ENCODE peak calls at places on chromosomes 1 and 21, in four cellular contexts. S, R, N and V are unnamed samples.

GRCh38 chr21:46604975-46605758 is at the start of gene S100B:
- DNase-seq in S (no peak), R (no peak), N (no peak), V (no peak)

GRCh38 chr1:910881-911721 is 12.6 kb upstream of the SAMD11 start:
- DNase-seq in S (peak), R (peak), N (no peak), V (no peak)

GRCh38 chr1:22547186-22547817 is 16.0 kb upstream of the EPHA8 start:
- DNase-seq in S (no peak), R (no peak), N (no peak), V (no peak)

GRCh38 chr1:170665625-170666024 is 1.7 kb downstream of the PRRX1 start:
- DNase-seq in S (no peak), R (no peak), N (no peak), V (no peak)

GRCh38 chr1:181737056-181737455 is 253.7 kb downstream of the CACNA1E start:
- DNase-seq in S (no peak), R (no peak), N (no peak), V (no peak)

GRCh38 chr1:89608627-89609338 is 24.1 kb upstream of the LRRC8C start:
- DNase-seq in S (no peak), R (no peak), N (no peak), V (peak)

GRCh38 chr1:208910161-208910560 is 666.0 kb upstream of the PLXNA2 start:
- DNase-seq in S (no peak), R (no peak), N (no peak), V (no peak)

GRCh38 chr1:10646347-10646861 is 150.0 kb downstream of the CASZ1 start:
- DNase-seq in S (peak), R (no peak), N (no peak), V (no peak)

GRCh38 chr1:186960866-186961265 is 132.1 kb downstream of the PLA2G4A start:
- DNase-seq in S (no peak), R (no peak), N (no peak), V (no peak)

GRCh38 chr21:16194851-16195251 is 465.1 kb downstream of the USP25 start:
- DNase-seq in S (peak), R (no peak), N (no peak), V (no peak)

GRCh38 chr21:16196521-16197208 is 466.9 kb downstream of the USP25 start:
- DNase-seq in S (no peak), R (no peak), N (no peak), V (no peak)

GRCh38 chr21:16193758-16194606 is 464.2 kb downstream of the USP25 start:
- DNase-seq in S (peak), R (no peak), N (no peak), V (no peak)

GRCh38 chr21:16195476-16195875 is 465.7 kb downstream of the USP25 start:
- DNase-seq in S (no peak), R (no peak), N (no peak), V (no peak)

DNA sequence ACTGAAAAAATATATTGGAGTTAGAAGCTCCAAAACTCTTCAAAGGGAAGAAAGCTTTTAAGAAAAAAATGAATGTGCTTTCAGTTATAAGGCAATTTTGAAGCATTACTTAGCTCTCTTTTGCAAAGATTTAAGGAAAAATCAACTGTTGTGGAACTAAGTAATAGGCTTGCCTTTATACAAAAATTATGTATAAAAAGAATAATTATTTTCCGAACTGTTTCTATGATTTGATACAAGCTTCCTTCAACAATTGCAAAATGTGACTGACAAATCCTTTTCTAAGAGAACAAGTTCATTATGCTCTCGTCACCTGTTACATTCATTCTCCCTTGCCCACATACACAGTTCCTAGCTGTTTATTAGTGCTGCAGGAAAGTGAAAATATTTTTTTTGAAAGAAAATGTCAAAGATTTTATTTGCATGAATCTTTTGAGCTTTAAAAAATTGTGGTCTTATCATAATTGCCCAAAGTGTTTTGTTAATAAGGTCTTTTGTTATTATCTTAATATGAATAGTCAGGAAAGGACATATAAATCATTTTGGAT is 466.2 kb downstream of the USP25 start:
- DNase-seq in S (no peak), R (no peak), N (no peak), V (no peak)
- TF ChIP-seq CTCF in S (no peak), R (no peak), N (no peak), V (no peak)

DNA sequence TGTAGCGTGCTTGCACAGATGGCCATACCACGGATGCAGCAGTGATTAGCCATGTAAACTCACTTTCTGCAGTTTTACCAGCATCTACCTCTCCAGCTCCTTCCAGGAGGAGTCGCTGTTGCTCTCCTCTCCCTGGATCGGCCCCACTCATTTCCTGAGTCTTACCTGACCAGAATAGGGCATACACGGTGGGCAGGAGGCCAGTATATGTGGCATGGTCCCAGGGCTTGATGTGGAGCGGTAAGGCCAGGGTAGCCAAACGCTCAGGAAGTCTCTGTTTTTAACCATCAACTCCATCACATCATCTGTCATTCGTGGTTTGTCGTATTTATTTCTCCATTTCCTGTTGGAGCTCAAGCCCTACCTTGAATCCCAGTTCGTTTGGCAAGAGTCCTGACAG is 163.4 kb upstream of the USP24 start:
- DNase-seq in S (no peak), R (peak), N (no peak), V (no peak)
- TF ChIP-seq CTCF in S (peak), R (peak), N (peak), V (no peak)

GRCh38 chr1:54125671-54126070 is 27.1 kb downstream of the CDCP2 start:
- DNase-seq in S (no peak), R (no peak), N (no peak), V (no peak)
- TF ChIP-seq CTCF in S (peak), R (no peak), N (peak), V (no peak)

DNA sequence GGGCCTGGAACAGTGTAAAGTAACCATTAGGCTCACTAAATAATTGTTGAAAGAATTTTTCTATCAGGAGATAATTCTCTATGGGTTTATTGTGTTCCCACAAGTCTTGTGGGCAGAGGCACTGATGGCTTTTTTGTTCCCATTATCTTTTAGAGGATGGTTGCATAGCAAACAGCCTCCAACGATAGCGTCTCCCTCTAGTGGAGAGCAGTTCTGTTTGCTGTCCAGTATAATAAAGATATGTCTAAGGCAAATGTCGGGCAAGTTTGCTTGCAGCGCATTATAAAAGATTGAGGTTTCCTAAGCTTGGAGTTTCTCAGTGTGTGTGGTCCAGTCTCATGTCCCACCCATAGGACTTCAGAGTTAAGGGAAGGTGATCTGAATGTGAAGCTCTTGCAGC is 1.3 kb upstream of the SLC6A17 start:
- DNase-seq in S (no peak), R (no peak), N (no peak), V (no peak)
- TF ChIP-seq CTCF in S (peak), R (peak), N (peak), V (no peak)

DNA sequence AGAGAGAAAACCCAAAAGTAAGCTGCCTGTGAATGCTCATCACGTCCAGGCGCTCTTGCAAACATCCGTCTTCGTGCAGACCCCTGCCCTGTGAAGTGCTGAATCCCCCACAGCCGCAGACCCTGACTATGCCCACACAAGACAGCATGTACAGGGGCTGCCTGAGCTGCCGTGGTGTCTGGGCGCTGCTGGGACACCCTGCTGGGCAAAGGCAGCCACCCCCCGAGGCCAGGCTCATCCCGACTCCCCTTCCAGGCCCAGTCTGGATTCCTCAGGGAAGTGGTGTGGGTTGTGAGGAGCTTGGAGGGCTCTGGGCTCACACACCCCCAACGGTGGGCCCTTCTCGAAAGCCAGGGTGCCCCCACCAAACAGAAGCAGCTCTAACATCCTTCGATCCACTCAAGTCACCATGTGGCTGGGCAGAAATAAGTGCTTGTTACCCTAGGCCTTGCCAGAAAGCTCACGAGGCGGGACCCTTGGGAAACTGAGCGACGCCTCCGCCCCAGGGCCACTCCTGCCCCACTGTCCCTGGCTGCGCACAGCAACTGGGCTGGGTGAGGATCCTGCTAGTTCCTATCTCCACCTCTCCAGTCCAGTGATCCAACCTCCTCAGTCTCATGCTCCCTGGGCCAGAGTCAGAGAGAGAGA is 4.8 kb upstream of the WNT9A start:
- DNase-seq in S (no peak), R (peak), N (no peak), V (no peak)
- TF ChIP-seq CTCF in S (no peak), R (no peak), N (no peak), V (no peak)

GRCh38 chr1:201883266-201883665 is 5.4 kb upstream of the SHISA4 start:
- DNase-seq in S (no peak), R (no peak), N (no peak), V (no peak)

GRCh38 chr1:201880928-201881571 is 7.6 kb upstream of the SHISA4 start:
- DNase-seq in S (no peak), R (no peak), N (no peak), V (no peak)

GRCh38 chr1:201881617-201882016 is 7.1 kb upstream of the SHISA4 start:
- DNase-seq in S (no peak), R (no peak), N (no peak), V (no peak)

GRCh38 chr1:201883786-201884185 is 4.9 kb upstream of the SHISA4 start:
- DNase-seq in S (no peak), R (no peak), N (no peak), V (no peak)

GRCh38 chr1:201882665-201883132 is 6.0 kb upstream of the SHISA4 start:
- DNase-seq in S (peak), R (no peak), N (no peak), V (no peak)
- TF ChIP-seq CTCF in S (no peak), R (no peak), N (no peak), V (no peak)

GRCh38 chr1:48217861-48218260 is 4.7 kb upstream of the SLC5A9 start:
- DNase-seq in S (no peak), R (no peak), N (no peak), V (no peak)

GRCh38 chr1:48215222-48215621 is 7.3 kb upstream of the SLC5A9 start:
- DNase-seq in S (no peak), R (no peak), N (no peak), V (no peak)

GRCh38 chr1:48214820-48215219 is 7.7 kb upstream of the SLC5A9 start:
- DNase-seq in S (no peak), R (no peak), N (no peak), V (no peak)

GRCh38 chr1:48216276-48216675 is 6.2 kb upstream of the SLC5A9 start:
- DNase-seq in S (no peak), R (no peak), N (no peak), V (no peak)

GRCh38 chr1:48216941-48217340 is 5.6 kb upstream of the SLC5A9 start:
- DNase-seq in S (no peak), R (no peak), N (no peak), V (no peak)
- TF ChIP-seq CTCF in S (no peak), R (no peak), N (no peak), V (no peak)